ENCODE peak calls at places on chromosomes 4 and X, in four cellular contexts. C is psoas muscle, K is kidney, Z is hepatocyte. L is an unnamed sample.
A peak's percentile ranks its signal among the peaks of the same experiment; 100 is the strongest.

GRCh38 chrX:10597871-10598270 is 22.5 kb downstream of the MID1 start:
- DNase-seq in C (no peak), K (no peak), Z (no peak), L (peak; percentile 36)

GRCh38 chrX:17592117-17592516 is 145.2 kb upstream of the SCML1 start:
- DNase-seq in C (no peak), K (no peak), Z (no peak), L (no peak)

GRCh38 chr4:37243061-37243460 is 1.5 kb upstream of the NWD2 start:
- DNase-seq in C (no peak), K (no peak), Z (peak; percentile 8), L (no peak)

GRCh38 chr4:103046416-103047290 is 27.1 kb upstream of the SLC9B1 start:
- DNase-seq in C (no peak), K (no peak), Z (peak; percentile 62), L (peak; percentile 43)

GRCh38 chrX:103730746-103731508 is 20.2 kb downstream of the TMEM31 start:
- DNase-seq in C (no peak), K (no peak), Z (no peak), L (no peak)

GRCh38 chrX:48003758-48004457 is at the start of gene ZNF182:
- DNase-seq in C (peak; percentile 97), K (peak; percentile 96), Z (peak; percentile 95), L (peak; percentile 90)

GRCh38 chr4:74319506-74319905 is 11.2 kb downstream of the EPGN start:
- DNase-seq in C (no peak), K (no peak), Z (no peak), L (no peak)

GRCh38 chr4:150853882-150854281 is 161.2 kb downstream of the LRBA start:
- DNase-seq in C (no peak), K (no peak), Z (no peak), L (no peak)

GRCh38 chr4:133146574-133147198 is 2.4 kb upstream of the PCDH10 start:
- DNase-seq in C (peak; percentile 34), K (peak; percentile 61), Z (peak; percentile 69), L (peak; percentile 29)

GRCh38 chr4:52641853-52642563 is 17.1 kb downstream of the USP46 start:
- DNase-seq in C (no peak), K (no peak), Z (no peak), L (no peak)

GRCh38 chr4:41573458-41574129 is 35.6 kb downstream of the LIMCH1 start:
- DNase-seq in C (no peak), K (no peak), Z (no peak), L (no peak)

GRCh38 chrX:120358687-120359086 is 3.2 kb upstream of the ATP1B4 start:
- DNase-seq in C (no peak), K (no peak), Z (no peak), L (no peak)

GRCh38 chr4:8153441-8153840 is 5.2 kb downstream of the ABLIM2 start:
- DNase-seq in C (no peak), K (peak; percentile 52), Z (no peak), L (no peak)

GRCh38 chr4:76811604-76812412 is 86.1 kb downstream of the SOWAHB start:
- DNase-seq in C (peak; percentile 60), K (peak; percentile 76), Z (peak; percentile 38), L (no peak)

GRCh38 chrX:103941201-103941975 is 21.0 kb upstream of the TMSB15B start:
- DNase-seq in C (no peak), K (no peak), Z (peak; percentile 19), L (no peak)

GRCh38 chrX:9131066-9131465 is 97.1 kb upstream of the FAM9B start:
- DNase-seq in C (no peak), K (no peak), Z (no peak), L (no peak)

GRCh38 chr4:147777456-147778091 is 45.7 kb downstream of the ARHGAP10 start:
- DNase-seq in C (no peak), K (no peak), Z (no peak), L (no peak)

GRCh38 chr4:27791640-27792039 is 931.0 kb downstream of the STIM2 start:
- DNase-seq in C (no peak), K (no peak), Z (no peak), L (no peak)

GRCh38 chr4:150546286-150546685 is 35.7 kb upstream of the MAB21L2 start:
- DNase-seq in C (no peak), K (no peak), Z (no peak), L (no peak)

GRCh38 chr4:82785248-82786003 is 13.2 kb downstream of the SCD5 start:
- DNase-seq in C (no peak), K (no peak), Z (no peak), L (no peak)

GRCh38 chr4:169341490-169341889 is 70.7 kb upstream of the SH3RF1 start:
- DNase-seq in C (no peak), K (no peak), Z (no peak), L (no peak)

GRCh38 chr4:146340798-146341197 is 126.5 kb downstream of the REELD1 start:
- DNase-seq in C (no peak), K (no peak), Z (no peak), L (no peak)

GRCh38 chr4:170853422-170854021 is 763.8 kb upstream of the AADAT start:
- DNase-seq in C (no peak), K (peak; percentile 47), Z (peak; percentile 76), L (peak; percentile 67)

GRCh38 chrX:46572295-46572936 is 1.1 kb upstream of the CHST7 start:
- DNase-seq in C (no peak), K (no peak), Z (no peak), L (no peak)

GRCh38 chr4:8509311-8509950 is 68.9 kb downstream of the TRMT44 start:
- DNase-seq in C (no peak), K (no peak), Z (no peak), L (no peak)

GRCh38 chrX:136166221-136166855 is 19.0 kb downstream of the FHL1 start:
- DNase-seq in C (no peak), K (no peak), Z (peak; percentile 15), L (peak; percentile 3)

GRCh38 chr4:39606747-39607146 is 31.9 kb downstream of the SMIM14 start:
- DNase-seq in C (no peak), K (no peak), Z (no peak), L (no peak)

GRCh38 chrX:70219938-70220764 is 14.3 kb upstream of the AWAT1 start:
- DNase-seq in C (no peak), K (no peak), Z (peak; percentile 73), L (peak; percentile 72)

GRCh38 chrX:36650622-36651021 is 357.5 kb upstream of the FAM47C start:
- DNase-seq in C (no peak), K (no peak), Z (no peak), L (no peak)

GRCh38 chr4:181189751-181190150 is 1053.5 kb upstream of the TENM3 start:
- DNase-seq in C (no peak), K (no peak), Z (no peak), L (no peak)

GRCh38 chr4:121789960-121790829 is 10.9 kb upstream of the EXOSC9 start:
- DNase-seq in C (no peak), K (no peak), Z (no peak), L (no peak)

GRCh38 chrX:143701460-143701859 is 19.1 kb downstream of the SPANXN2 start:
- DNase-seq in C (no peak), K (no peak), Z (no peak), L (no peak)

GRCh38 chr4:142550955-142551354 is 295.1 kb downstream of the INPP4B start:
- DNase-seq in C (no peak), K (no peak), Z (no peak), L (no peak)

DNA sequence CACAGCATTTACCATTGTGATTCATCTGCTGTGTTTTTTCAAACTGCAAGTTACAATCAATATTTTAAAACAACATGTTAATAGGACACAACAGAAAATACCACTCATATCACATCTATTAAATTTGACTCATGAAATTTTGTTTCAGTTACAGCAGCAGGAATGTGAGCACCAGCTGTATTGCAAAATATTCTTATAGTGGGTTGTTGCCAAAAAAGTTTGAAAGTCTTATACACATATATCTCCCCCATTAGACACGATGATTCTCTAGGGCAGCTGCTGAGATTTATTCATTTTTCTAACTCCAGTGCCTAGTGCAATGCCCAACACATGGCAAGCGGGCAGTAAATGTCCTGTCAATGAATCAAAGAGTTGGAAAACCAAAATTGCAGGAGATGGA is 26.6 kb upstream of the NKX3-2 start:
- DNase-seq in C (no peak), K (no peak), Z (no peak), L (no peak)
- H3K36me3 ChIP-seq in C (peaks cover 14% of the 10 kb centered on the region), K (peaks cover 30% of the 10 kb centered on the region), Z (no peaks in the 10 kb centered on the region), L (peaks cover 1% of the 10 kb centered on the region)

DNA sequence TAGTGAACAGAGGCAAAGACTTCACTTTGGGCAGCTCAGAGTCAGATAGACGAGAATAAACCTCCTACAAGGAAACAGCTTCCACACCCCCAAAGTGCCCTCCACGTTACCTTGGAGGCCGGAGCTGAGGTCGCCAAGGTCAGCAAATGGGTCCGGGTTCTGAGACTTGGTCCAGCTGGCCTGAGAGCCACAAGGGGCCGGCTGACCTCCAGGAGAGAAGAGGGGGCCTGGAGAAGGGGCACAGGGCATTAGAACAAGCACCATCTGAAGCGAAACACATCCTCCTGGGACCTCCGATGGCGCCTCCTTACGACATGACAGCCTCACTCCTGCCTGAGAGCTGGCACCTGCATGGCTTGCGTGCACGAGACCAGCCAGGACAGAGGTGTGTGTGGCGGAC is 33.6 kb upstream of the CPLX1 start:
- DNase-seq in C (peak; percentile 23), K (peak; percentile 29), Z (no peak), L (no peak)
- H3K36me3 ChIP-seq in C (peaks cover 13% of the 10 kb centered on the region), K (peaks cover 27% of the 10 kb centered on the region), Z (no peaks in the 10 kb centered on the region), L (peaks cover 3% of the 10 kb centered on the region)

DNA sequence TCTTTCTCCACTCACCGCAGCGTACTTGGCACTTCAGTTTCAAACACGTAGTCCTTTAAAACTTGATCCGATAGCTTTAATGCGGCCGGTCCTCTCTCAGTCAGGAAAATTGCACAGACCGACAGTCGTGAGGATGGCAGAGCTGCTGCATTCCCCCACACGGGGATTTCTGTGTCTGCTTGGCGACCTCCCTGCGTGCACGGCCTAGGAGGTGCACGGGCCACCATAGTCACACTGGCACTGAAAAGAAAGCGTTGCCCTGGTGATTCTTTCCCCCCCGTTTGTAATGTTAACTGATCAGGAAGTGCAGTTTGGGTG is 10.3 kb downstream of the AKAP17A start:
- DNase-seq in C (no peak), K (peak; percentile 29), Z (no peak), L (no peak)
- H3K36me3 ChIP-seq in C (peaks cover 14% of the 10 kb centered on the region), K (peaks cover 29% of the 10 kb centered on the region), Z (peaks cover 3% of the 10 kb centered on the region), L (peaks cover 3% of the 10 kb centered on the region)

DNA sequence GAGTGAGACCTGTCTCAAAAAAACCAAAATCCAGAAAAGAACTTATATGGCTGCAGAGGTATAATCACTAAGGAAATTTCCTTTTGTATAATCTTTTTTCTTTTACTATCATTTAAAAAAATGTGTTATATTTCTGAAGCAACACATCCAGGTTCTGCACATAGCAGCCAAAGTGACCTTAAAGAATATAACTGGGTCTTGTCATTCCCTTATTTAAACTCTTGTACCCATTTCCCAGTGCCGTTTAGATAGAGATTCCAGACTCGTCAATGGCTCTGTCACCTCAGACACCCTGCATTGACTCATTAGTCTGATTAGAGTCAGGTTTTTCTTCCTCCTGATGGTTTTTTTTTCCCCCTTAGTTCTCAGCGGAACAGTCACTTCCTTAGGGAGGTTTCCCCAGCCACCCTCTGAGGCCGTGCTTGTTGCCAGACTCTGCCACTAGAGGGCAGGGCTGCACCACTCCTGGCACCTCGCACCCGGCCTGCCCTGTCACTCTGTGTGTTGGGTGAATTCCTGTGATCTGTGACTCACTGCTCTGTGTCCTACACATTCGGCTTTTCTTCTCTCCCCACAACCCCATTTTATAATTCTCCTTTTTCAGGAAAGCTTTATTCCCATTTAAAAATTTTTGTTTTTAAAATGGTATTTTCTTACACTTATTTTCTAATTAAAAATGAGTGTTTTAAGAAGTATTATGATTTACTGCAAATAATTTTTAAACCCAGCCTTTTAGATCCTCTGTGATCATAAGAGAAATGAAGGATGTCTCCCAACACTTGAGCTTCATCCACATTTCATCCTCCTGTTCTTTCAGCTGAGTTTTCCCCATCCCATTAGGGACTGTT is 32.1 kb downstream of the HTT start:
- DNase-seq in C (peak; percentile 94), K (peak; percentile 95), Z (peak; percentile 93), L (peak; percentile 73)
- H3K36me3 ChIP-seq in C (no peaks in the 10 kb centered on the region), K (peaks cover 28% of the 10 kb centered on the region), Z (no peaks in the 10 kb centered on the region), L (no peaks in the 10 kb centered on the region)